ENCODE peak calls at places on chromosomes 1 and 21, in five cellular contexts. One of them, this sample, is unnamed.

GRCh38 chr1:178450871-178451270 is 45.9 kb downstream of the CLEC20A start:
- DNase-seq in H1: no peak
- DNase-seq in DND-41: no peak
- DNase-seq in psoas muscle: no peak
- DNase-seq in prostate gland: no peak
- DNase-seq in this sample: no peak

GRCh38 chr1:93904228-93904627 is 5.0 kb downstream of the GCLM start:
- DNase-seq in prostate gland: no peak
- DNase-seq in H1: no peak
- DNase-seq in psoas muscle: no peak
- DNase-seq in DND-41: no peak
- DNase-seq in this sample: peak; percentile 20

GRCh38 chr1:168618351-168618750 is 41.9 kb downstream of the XCL1 start:
- DNase-seq in prostate gland: no peak
- DNase-seq in H1: no peak
- DNase-seq in DND-41: no peak
- DNase-seq in psoas muscle: no peak
- DNase-seq in this sample: no peak

GRCh38 chr1:34163792-34164509 is 1.1 kb downstream of the CSMD2 start:
- DNase-seq in psoas muscle: peak; percentile 15
- DNase-seq in DND-41: no peak
- DNase-seq in prostate gland: no peak
- DNase-seq in H1: peak; percentile 68
- DNase-seq in this sample: no peak

GRCh38 chr1:25997759-25998074 is at the start of gene PAFAH2:
- DNase-seq in psoas muscle: peak; percentile 46
- DNase-seq in H1: no peak
- DNase-seq in prostate gland: no peak
- DNase-seq in DND-41: no peak
- DNase-seq in this sample: no peak

GRCh38 chr1:240341365-240342250 is 249.9 kb downstream of the FMN2 start:
- DNase-seq in DND-41: no peak
- DNase-seq in prostate gland: no peak
- DNase-seq in H1: no peak
- DNase-seq in psoas muscle: no peak
- DNase-seq in this sample: no peak

GRCh38 chr1:98429851-98430496 is 231.5 kb upstream of the SNX7 start:
- DNase-seq in psoas muscle: no peak
- DNase-seq in H1: no peak
- DNase-seq in DND-41: no peak
- DNase-seq in prostate gland: no peak
- DNase-seq in this sample: no peak

GRCh38 chr1:223074901-223075300 is 68.1 kb downstream of the TLR5 start:
- DNase-seq in prostate gland: no peak
- DNase-seq in H1: no peak
- DNase-seq in DND-41: no peak
- DNase-seq in psoas muscle: no peak
- DNase-seq in this sample: no peak

GRCh38 chr1:172976222-172977041 is 74.3 kb downstream of the TNFSF18 start:
- DNase-seq in psoas muscle: no peak
- DNase-seq in H1: no peak
- DNase-seq in DND-41: no peak
- DNase-seq in prostate gland: peak; percentile 63
- DNase-seq in this sample: no peak

GRCh38 chr1:239947789-239948188 is 143.9 kb upstream of the FMN2 start:
- DNase-seq in prostate gland: no peak
- DNase-seq in H1: no peak
- DNase-seq in DND-41: no peak
- DNase-seq in psoas muscle: no peak
- DNase-seq in this sample: no peak

GRCh38 chr1:201719812-201720521 is 109.0 kb upstream of the IPO9 start:
- DNase-seq in H1: no peak
- DNase-seq in DND-41: no peak
- DNase-seq in prostate gland: no peak
- DNase-seq in psoas muscle: peak; percentile 65
- DNase-seq in this sample: no peak

GRCh38 chr1:162756523-162756922 is 34.0 kb upstream of the HSD17B7 start:
- DNase-seq in DND-41: no peak
- DNase-seq in prostate gland: no peak
- DNase-seq in psoas muscle: no peak
- DNase-seq in H1: no peak
- DNase-seq in this sample: no peak

GRCh38 chr1:81509619-81510018 is 291.1 kb upstream of the ADGRL2 start:
- DNase-seq in psoas muscle: no peak
- DNase-seq in DND-41: no peak
- DNase-seq in H1: no peak
- DNase-seq in prostate gland: peak; percentile 80
- DNase-seq in this sample: no peak

GRCh38 chr1:1240822-1241587 is 5.5 kb downstream of the C1QTNF12 start:
- DNase-seq in psoas muscle: no peak
- DNase-seq in H1: no peak
- DNase-seq in DND-41: no peak
- DNase-seq in prostate gland: no peak
- DNase-seq in this sample: no peak

GRCh38 chr1:118902299-118903270 is 85.6 kb downstream of the TBX15 start:
- DNase-seq in prostate gland: no peak
- DNase-seq in DND-41: no peak
- DNase-seq in psoas muscle: no peak
- DNase-seq in H1: no peak
- DNase-seq in this sample: no peak

GRCh38 chr21:37562920-37563640 is 196.5 kb downstream of the DYRK1A start:
- DNase-seq in DND-41: no peak
- DNase-seq in H1: no peak
- DNase-seq in psoas muscle: peak; percentile 42
- DNase-seq in prostate gland: peak; percentile 25
- DNase-seq in this sample: peak; percentile 5

GRCh38 chr1:214717323-214717722 is 114.3 kb downstream of the CENPF start:
- DNase-seq in prostate gland: no peak
- DNase-seq in H1: no peak
- DNase-seq in psoas muscle: no peak
- DNase-seq in DND-41: no peak
- DNase-seq in this sample: no peak

GRCh38 chr1:236465959-236466303 is 57.9 kb upstream of the LGALS8 start:
- DNase-seq in DND-41: no peak
- DNase-seq in psoas muscle: no peak
- DNase-seq in H1: no peak
- DNase-seq in prostate gland: peak; percentile 56
- DNase-seq in this sample: peak; percentile 68

GRCh38 chr1:166040635-166041034 is 126.2 kb downstream of the FAM78B start:
- DNase-seq in prostate gland: no peak
- DNase-seq in H1: no peak
- DNase-seq in psoas muscle: no peak
- DNase-seq in DND-41: no peak
- DNase-seq in this sample: no peak

GRCh38 chr1:215911406-215911968 is 344.4 kb downstream of the KCTD3 start:
- DNase-seq in prostate gland: no peak
- DNase-seq in H1: no peak
- DNase-seq in psoas muscle: no peak
- DNase-seq in DND-41: no peak
- DNase-seq in this sample: no peak

GRCh38 chr1:56816909-56817308 is 2.3 kb downstream of the FYB2 start:
- DNase-seq in H1: no peak
- DNase-seq in psoas muscle: no peak
- DNase-seq in prostate gland: no peak
- DNase-seq in DND-41: no peak
- DNase-seq in this sample: peak; percentile 28

GRCh38 chr1:86774305-86775304 is 70.2 kb downstream of the SH3GLB1 start:
- DNase-seq in psoas muscle: peak; percentile 71
- DNase-seq in DND-41: peak; percentile 80
- DNase-seq in prostate gland: no peak
- DNase-seq in H1: no peak
- DNase-seq in this sample: peak; percentile 89

GRCh38 chr1:235639586-235640205 is 9.9 kb downstream of the GNG4 start:
- DNase-seq in prostate gland: no peak
- DNase-seq in H1: no peak
- DNase-seq in DND-41: no peak
- DNase-seq in psoas muscle: no peak
- DNase-seq in this sample: no peak

DNA sequence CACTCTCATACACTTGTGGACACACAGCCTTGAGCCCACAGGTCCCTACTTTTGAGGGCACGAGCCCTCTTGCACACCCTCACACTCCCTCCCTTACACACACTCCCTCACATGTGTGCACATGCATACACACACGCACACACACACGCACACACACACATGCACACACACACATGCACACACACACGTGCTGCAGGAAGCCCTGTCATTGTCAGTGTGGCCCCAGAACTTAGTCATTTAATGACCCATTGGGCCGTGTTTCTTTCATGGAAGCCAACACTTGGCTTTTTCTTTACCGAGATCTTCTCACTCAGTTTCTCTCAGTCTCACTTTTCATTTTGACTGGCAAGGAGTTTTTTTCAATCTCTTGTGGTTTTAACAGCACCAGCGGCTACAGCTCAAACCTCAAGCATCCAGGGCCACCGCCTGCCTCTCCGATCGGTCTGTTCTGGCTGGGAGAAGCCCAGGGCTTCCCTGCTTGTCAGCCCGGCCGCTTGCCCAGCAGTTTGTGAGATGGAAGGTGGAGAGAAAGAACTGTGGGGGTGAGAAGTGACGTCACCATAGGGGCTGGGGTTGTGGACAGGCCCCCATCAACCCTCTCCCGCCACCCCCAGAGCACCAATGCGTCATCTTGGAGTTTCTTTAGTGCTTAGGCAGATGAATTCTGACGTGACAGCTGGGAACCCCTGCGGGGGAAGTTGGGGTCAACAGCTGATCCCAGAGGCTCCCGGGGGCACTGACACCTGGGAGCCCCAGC is 15.8 kb upstream of the TNFRSF8 start:
- DNase-seq in H1: no peak
- DNase-seq in prostate gland: no peak
- DNase-seq in psoas muscle: no peak
- DNase-seq in DND-41: peak; percentile 36
- DNase-seq in this sample: peak; percentile 95
- H3K4me3 ChIP-seq in H1: no peak overlapping the region
- H3K4me3 ChIP-seq in prostate gland: no peak overlapping the region
- H3K4me3 ChIP-seq in psoas muscle: no peak overlapping the region
- H3K4me3 ChIP-seq in DND-41: no peak overlapping the region
- H3K4me3 ChIP-seq in this sample: peak overlapping the region; percentile 57

GRCh38 chr1:218165687-218166088 is 119.4 kb upstream of the RRP15 start:
- DNase-seq in DND-41: no peak
- DNase-seq in psoas muscle: no peak
- DNase-seq in H1: no peak
- DNase-seq in prostate gland: no peak
- DNase-seq in this sample: no peak

GRCh38 chr1:218163371-218163770 is 121.7 kb upstream of the RRP15 start:
- DNase-seq in prostate gland: no peak
- DNase-seq in psoas muscle: no peak
- DNase-seq in H1: no peak
- DNase-seq in DND-41: no peak
- DNase-seq in this sample: no peak

GRCh38 chr1:218164930-218165686 is 120.0 kb upstream of the RRP15 start:
- DNase-seq in psoas muscle: peak; percentile 29
- DNase-seq in DND-41: no peak
- DNase-seq in H1: peak; percentile 84
- DNase-seq in prostate gland: peak; percentile 6
- DNase-seq in this sample: peak; percentile 3

DNA sequence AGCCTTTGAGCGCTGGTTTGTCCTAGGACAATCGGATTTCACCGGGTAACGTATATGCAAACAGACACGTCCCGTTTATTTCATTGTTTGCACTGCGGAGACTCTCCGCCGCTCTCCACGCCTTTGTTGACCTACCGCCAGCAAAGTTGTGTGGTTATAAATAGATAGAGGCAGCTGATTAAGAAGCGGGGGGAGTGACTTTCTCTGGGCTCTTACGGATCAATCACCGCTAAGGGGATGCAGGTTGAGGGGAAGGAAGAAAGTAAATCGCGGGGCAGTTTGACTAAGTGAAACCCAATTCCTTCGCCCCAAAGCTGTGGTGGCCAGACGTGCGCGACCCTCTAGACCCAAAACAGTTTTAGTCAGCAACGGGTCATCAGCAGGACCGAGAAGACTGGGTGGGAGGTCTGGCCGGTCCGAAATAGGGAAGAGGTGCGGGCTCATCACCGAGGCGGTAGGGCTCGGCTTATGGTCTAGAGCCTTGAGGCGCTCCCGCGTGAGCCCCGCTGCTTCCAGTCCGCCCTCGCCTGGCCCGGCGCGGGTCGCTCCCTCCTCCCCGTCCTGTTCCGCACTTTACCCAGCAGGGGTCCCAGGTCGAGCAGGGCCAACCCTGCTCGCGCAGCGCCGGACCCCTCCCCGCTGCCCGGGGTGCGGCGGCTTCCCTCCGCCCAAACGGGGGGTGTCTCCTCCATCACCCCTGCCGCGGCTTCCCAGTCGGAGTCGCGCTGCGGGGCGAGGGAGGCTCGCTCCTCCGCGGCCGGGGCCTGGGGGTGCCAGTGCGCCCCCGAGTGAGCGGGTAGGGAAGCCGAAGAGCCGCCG is 120.8 kb upstream of the RRP15 start:
- DNase-seq in DND-41: no peak
- DNase-seq in psoas muscle: peak; percentile 36
- DNase-seq in H1: peak; percentile 89
- DNase-seq in prostate gland: peak; percentile 50
- DNase-seq in this sample: peak; percentile 3
- TF ChIP-seq CTCF in DND-41: no peak
- TF ChIP-seq CTCF in psoas muscle: no peak
- TF ChIP-seq CTCF in H1: no peak
- TF ChIP-seq CTCF in prostate gland: no peak
- TF ChIP-seq CTCF in this sample: no peak

GRCh38 chr1:204711947-204712701 is 26.6 kb upstream of the LRRN2 start:
- DNase-seq in DND-41: peak; percentile 13
- DNase-seq in H1: no peak
- DNase-seq in prostate gland: no peak
- DNase-seq in psoas muscle: peak; percentile 38
- DNase-seq in this sample: no peak
- H3K4me3 ChIP-seq in DND-41: no peak overlapping the region
- H3K4me3 ChIP-seq in H1: no peak overlapping the region
- H3K4me3 ChIP-seq in prostate gland: no peak overlapping the region
- H3K4me3 ChIP-seq in psoas muscle: no peak overlapping the region
- H3K4me3 ChIP-seq in this sample: no peak overlapping the region

GRCh38 chr1:91283421-91283726 is 121.3 kb downstream of the HFM1 start:
- DNase-seq in psoas muscle: no peak
- DNase-seq in prostate gland: no peak
- DNase-seq in DND-41: no peak
- DNase-seq in H1: no peak
- DNase-seq in this sample: no peak

GRCh38 chr1:91281782-91282181 is 122.9 kb downstream of the HFM1 start:
- DNase-seq in DND-41: no peak
- DNase-seq in prostate gland: no peak
- DNase-seq in psoas muscle: no peak
- DNase-seq in H1: no peak
- DNase-seq in this sample: no peak

GRCh38 chr1:91282695-91283420 is 121.8 kb downstream of the HFM1 start:
- DNase-seq in H1: peak; percentile 59
- DNase-seq in psoas muscle: no peak
- DNase-seq in prostate gland: peak; percentile 54
- DNase-seq in DND-41: peak; percentile 55
- DNase-seq in this sample: peak; percentile 76

GRCh38 chr1:91273875-91274274 is 130.8 kb downstream of the HFM1 start:
- DNase-seq in DND-41: no peak
- DNase-seq in H1: no peak
- DNase-seq in psoas muscle: no peak
- DNase-seq in prostate gland: no peak
- DNase-seq in this sample: no peak

DNA sequence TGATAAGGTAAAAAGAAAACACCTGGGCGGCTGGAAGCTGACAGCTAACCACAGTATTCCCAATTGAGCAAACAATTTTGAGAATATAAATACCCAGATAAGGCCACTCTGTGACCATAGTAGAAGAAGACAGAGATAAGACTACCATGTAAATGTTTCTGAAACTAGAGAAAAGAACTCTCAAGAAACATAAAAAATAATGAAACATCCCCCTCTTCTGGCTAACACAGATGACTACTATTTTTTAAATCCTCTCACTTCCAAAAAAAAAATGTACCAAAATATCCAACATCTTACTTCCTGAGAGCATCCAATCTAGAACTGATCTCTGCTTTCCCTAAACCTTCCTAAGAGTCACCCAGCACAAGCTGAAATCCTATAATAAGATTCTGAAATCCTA is 125.9 kb downstream of the HFM1 start:
- DNase-seq in H1: no peak
- DNase-seq in DND-41: no peak
- DNase-seq in psoas muscle: no peak
- DNase-seq in prostate gland: no peak
- DNase-seq in this sample: peak; percentile 5
- TF ChIP-seq CTCF in H1: peak; percentile 22
- TF ChIP-seq CTCF in DND-41: peak; percentile 51
- TF ChIP-seq CTCF in psoas muscle: no peak
- TF ChIP-seq CTCF in prostate gland: no peak
- TF ChIP-seq CTCF in this sample: no peak

This sample was measured in GM12865.